ENCODE peak calls at places on chromosome 18, in seven cellular contexts. One of them, this sample, is unnamed.

GRCh38 chr18:26455639-26456038 is 92.7 kb downstream of the KCTD1 start:
- DNase-seq in choroid plexus epithelial cell: no peak
- DNase-seq in hippocampal formation: no peak
- DNase-seq in Daoy: no peak
- DNase-seq in left lobe of liver: no peak
- DNase-seq in lower leg skin: no peak
- DNase-seq in RWPE1: no peak
- DNase-seq in this sample: no peak

GRCh38 chr18:10299686-10300085 is 154.7 kb upstream of the APCDD1 start:
- DNase-seq in Daoy: no peak
- DNase-seq in hippocampal formation: no peak
- DNase-seq in RWPE1: no peak
- DNase-seq in left lobe of liver: no peak
- DNase-seq in lower leg skin: peak
- DNase-seq in choroid plexus epithelial cell: peak
- DNase-seq in this sample: no peak

GRCh38 chr18:74834424-74835309 is 237.0 kb downstream of the ZNF407 start:
- DNase-seq in RWPE1: no peak
- DNase-seq in hippocampal formation: no peak
- DNase-seq in choroid plexus epithelial cell: peak
- DNase-seq in Daoy: no peak
- DNase-seq in left lobe of liver: no peak
- DNase-seq in lower leg skin: no peak
- DNase-seq in this sample: no peak

GRCh38 chr18:37574113-37574512 is 8.5 kb upstream of the CELF4 start:
- DNase-seq in Daoy: peak
- DNase-seq in RWPE1: peak
- DNase-seq in left lobe of liver: no peak
- DNase-seq in lower leg skin: no peak
- DNase-seq in choroid plexus epithelial cell: no peak
- DNase-seq in hippocampal formation: no peak
- DNase-seq in this sample: no peak

GRCh38 chr18:78559584-78559983 is 420.0 kb upstream of the SALL3 start:
- DNase-seq in hippocampal formation: no peak
- DNase-seq in RWPE1: no peak
- DNase-seq in choroid plexus epithelial cell: no peak
- DNase-seq in lower leg skin: no peak
- DNase-seq in left lobe of liver: no peak
- DNase-seq in Daoy: no peak
- DNase-seq in this sample: no peak

GRCh38 chr18:43935051-43935412 is 657.7 kb upstream of the SYT4 start:
- DNase-seq in Daoy: no peak
- DNase-seq in lower leg skin: no peak
- DNase-seq in choroid plexus epithelial cell: peak
- DNase-seq in hippocampal formation: no peak
- DNase-seq in left lobe of liver: no peak
- DNase-seq in RWPE1: no peak
- DNase-seq in this sample: no peak

GRCh38 chr18:22676423-22676822 is 256.7 kb upstream of the RBBP8 start:
- DNase-seq in lower leg skin: no peak
- DNase-seq in hippocampal formation: no peak
- DNase-seq in left lobe of liver: no peak
- DNase-seq in Daoy: no peak
- DNase-seq in choroid plexus epithelial cell: peak
- DNase-seq in RWPE1: no peak
- DNase-seq in this sample: no peak

GRCh38 chr18:31684279-31685096 is at the start of gene B4GALT6:
- DNase-seq in hippocampal formation: no peak
- DNase-seq in RWPE1: peak
- DNase-seq in Daoy: peak
- DNase-seq in left lobe of liver: peak
- DNase-seq in choroid plexus epithelial cell: peak
- DNase-seq in lower leg skin: no peak
- DNase-seq in this sample: peak

GRCh38 chr18:48779462-48779861 is 171.3 kb downstream of the SMAD7 start:
- DNase-seq in left lobe of liver: no peak
- DNase-seq in choroid plexus epithelial cell: no peak
- DNase-seq in Daoy: no peak
- DNase-seq in lower leg skin: no peak
- DNase-seq in hippocampal formation: no peak
- DNase-seq in RWPE1: no peak
- DNase-seq in this sample: no peak

GRCh38 chr18:74488354-74488753 is 7.8 kb upstream of the CNDP2 start:
- DNase-seq in lower leg skin: peak
- DNase-seq in Daoy: no peak
- DNase-seq in left lobe of liver: no peak
- DNase-seq in choroid plexus epithelial cell: no peak
- DNase-seq in hippocampal formation: no peak
- DNase-seq in RWPE1: no peak
- DNase-seq in this sample: no peak

GRCh38 chr18:56294484-56295183 is 343.8 kb downstream of the TXNL1 start:
- DNase-seq in Daoy: no peak
- DNase-seq in RWPE1: no peak
- DNase-seq in hippocampal formation: no peak
- DNase-seq in left lobe of liver: no peak
- DNase-seq in choroid plexus epithelial cell: no peak
- DNase-seq in lower leg skin: no peak
- DNase-seq in this sample: no peak

GRCh38 chr18:48942086-48942485 is 8.7 kb downstream of the SMAD7 start:
- DNase-seq in choroid plexus epithelial cell: no peak
- DNase-seq in Daoy: no peak
- DNase-seq in lower leg skin: no peak
- DNase-seq in left lobe of liver: no peak
- DNase-seq in hippocampal formation: no peak
- DNase-seq in RWPE1: no peak
- DNase-seq in this sample: no peak

GRCh38 chr18:39841133-39842041 is 2113.6 kb upstream of the PIK3C3 start:
- DNase-seq in RWPE1: peak
- DNase-seq in Daoy: no peak
- DNase-seq in hippocampal formation: peak
- DNase-seq in choroid plexus epithelial cell: peak
- DNase-seq in lower leg skin: no peak
- DNase-seq in left lobe of liver: no peak
- DNase-seq in this sample: peak

GRCh38 chr18:25587545-25587944 is 235.6 kb upstream of the ZNF521 start:
- DNase-seq in Daoy: no peak
- DNase-seq in left lobe of liver: no peak
- DNase-seq in RWPE1: no peak
- DNase-seq in hippocampal formation: no peak
- DNase-seq in lower leg skin: no peak
- DNase-seq in choroid plexus epithelial cell: peak
- DNase-seq in this sample: no peak

GRCh38 chr18:36179562-36180334 is 7.5 kb upstream of the MOCOS start:
- DNase-seq in lower leg skin: no peak
- DNase-seq in choroid plexus epithelial cell: peak
- DNase-seq in left lobe of liver: peak
- DNase-seq in Daoy: no peak
- DNase-seq in RWPE1: no peak
- DNase-seq in hippocampal formation: no peak
- DNase-seq in this sample: no peak

GRCh38 chr18:79396431-79397287 is 929 bp downstream of the NFATC1 start:
- DNase-seq in lower leg skin: no peak
- DNase-seq in choroid plexus epithelial cell: peak
- DNase-seq in left lobe of liver: no peak
- DNase-seq in Daoy: peak
- DNase-seq in hippocampal formation: no peak
- DNase-seq in RWPE1: peak
- DNase-seq in this sample: peak

GRCh38 chr18:72762505-72763122 is 105.2 kb downstream of the NETO1 start:
- DNase-seq in left lobe of liver: no peak
- DNase-seq in Daoy: peak
- DNase-seq in RWPE1: peak
- DNase-seq in hippocampal formation: peak
- DNase-seq in lower leg skin: no peak
- DNase-seq in choroid plexus epithelial cell: peak
- DNase-seq in this sample: no peak

GRCh38 chr18:68960355-68960754 is 162.5 kb downstream of the CCDC102B start:
- DNase-seq in RWPE1: no peak
- DNase-seq in lower leg skin: no peak
- DNase-seq in hippocampal formation: no peak
- DNase-seq in left lobe of liver: no peak
- DNase-seq in choroid plexus epithelial cell: peak
- DNase-seq in Daoy: no peak
- DNase-seq in this sample: no peak

GRCh38 chr18:62486290-62486964 is 36.4 kb upstream of the ZCCHC2 start:
- DNase-seq in RWPE1: peak
- DNase-seq in lower leg skin: no peak
- DNase-seq in left lobe of liver: no peak
- DNase-seq in Daoy: peak
- DNase-seq in choroid plexus epithelial cell: peak
- DNase-seq in hippocampal formation: no peak
- DNase-seq in this sample: no peak

This sample was measured in C1 segment of cervical spinal cord.